ENCODE peak calls at places on chromosomes 13 and 19, in five cellular contexts. V, T, A, R and Z are unnamed samples.

GRCh38 chr19:14113762-14114414 is 3.7 kb downstream of the PRKACA start:
- DNase-seq in V (no peak), T (no peak), A (no peak), R (no peak), Z (no peak)

GRCh38 chr13:25291691-25292090 is 4.4 kb upstream of the MTMR6 start:
- DNase-seq in V (no peak), T (no peak), A (no peak), R (no peak), Z (no peak)

GRCh38 chr19:19134687-19135158 is 3.6 kb downstream of the TMEM161A start:
- DNase-seq in V (no peak), T (no peak), A (no peak), R (no peak), Z (no peak)

GRCh38 chr19:29858000-29858596 is 46.3 kb downstream of the CCNE1 start:
- DNase-seq in V (no peak), T (peak), A (no peak), R (no peak), Z (no peak)

GRCh38 chr19:39874404-39874803 is 28.2 kb upstream of the FBL start:
- DNase-seq in V (no peak), T (no peak), A (no peak), R (no peak), Z (no peak)

GRCh38 chr19:11538232-11539036 is at the start of gene CNN1:
- DNase-seq in V (no peak), T (no peak), A (no peak), R (peak), Z (no peak)

GRCh38 chr19:50311723-50312635 is 17.2 kb downstream of the KCNC3 start:
- DNase-seq in V (no peak), T (peak), A (no peak), R (peak), Z (no peak)

GRCh38 chr19:18282021-18282787 is 782 bp upstream of the JUND start:
- DNase-seq in V (peak), T (no peak), A (no peak), R (peak), Z (no peak)

GRCh38 chr19:1082165-1082927 is 12.8 kb downstream of the POLR2E start:
- DNase-seq in V (no peak), T (peak), A (peak), R (no peak), Z (peak)

GRCh38 chr13:59480398-59480797 is 683.3 kb downstream of the DIAPH3 start:
- DNase-seq in V (no peak), T (no peak), A (no peak), R (no peak), Z (no peak)

GRCh38 chr19:7533281-7533819 is 2.2 kb upstream of the PNPLA6 start:
- DNase-seq in V (no peak), T (peak), A (no peak), R (no peak), Z (no peak)

GRCh38 chr19:51441410-51442390 is 16.6 kb downstream of the SIGLEC8 start:
- DNase-seq in V (no peak), T (no peak), A (peak), R (no peak), Z (no peak)

GRCh38 chr13:96816261-96816660 is 178.0 kb downstream of the OXGR1 start:
- DNase-seq in V (no peak), T (no peak), A (no peak), R (no peak), Z (no peak)

GRCh38 chr19:19637186-19637522 is 6.3 kb downstream of the GMIP start:
- DNase-seq in V (no peak), T (no peak), A (no peak), R (no peak), Z (no peak)

GRCh38 chr13:42364613-42365000 is 92.7 kb downstream of the AKAP11 start:
- DNase-seq in V (no peak), T (no peak), A (no peak), R (no peak), Z (no peak)

GRCh38 chr13:27797228-27797624 is 4.9 kb downstream of the GSX1 start:
- DNase-seq in V (no peak), T (no peak), A (peak), R (no peak), Z (no peak)

GRCh38 chr13:109704771-109705628 is 81.4 kb downstream of the IRS2 start:
- DNase-seq in V (no peak), T (no peak), A (peak), R (no peak), Z (peak)

GRCh38 chr13:39935155-39935554 is 279.7 kb downstream of the COG6 start:
- DNase-seq in V (no peak), T (no peak), A (no peak), R (no peak), Z (no peak)

GRCh38 chr19:39409886-39410619 is 2.4 kb upstream of the PLEKHG2 start:
- DNase-seq in V (no peak), T (peak), A (no peak), R (peak), Z (no peak)

GRCh38 chr13:50575138-50575537 is 268.4 kb downstream of the DLEU7 start:
- DNase-seq in V (no peak), T (no peak), A (no peak), R (peak), Z (no peak)

GRCh38 chr19:16922949-16923348 is 34.1 kb downstream of the F2RL3 start:
- DNase-seq in V (no peak), T (no peak), A (no peak), R (no peak), Z (no peak)

GRCh38 chr13:40116008-40116407 is 460.5 kb downstream of the COG6 start:
- DNase-seq in V (no peak), T (no peak), A (peak), R (peak), Z (peak)

GRCh38 chr19:10086904-10087256 is 763 bp downstream of the SHFL start:
- DNase-seq in V (no peak), T (no peak), A (no peak), R (no peak), Z (no peak)

GRCh38 chr13:47896111-47896510 is 105.0 kb downstream of the SUCLA2 start:
- DNase-seq in V (no peak), T (no peak), A (no peak), R (no peak), Z (no peak)

GRCh38 chr19:1551068-1552040 is 16.8 kb downstream of the MEX3D start:
- DNase-seq in V (no peak), T (no peak), A (no peak), R (no peak), Z (no peak)

GRCh38 chr13:78787189-78787588 is 128.2 kb upstream of the OBI1 start:
- DNase-seq in V (no peak), T (no peak), A (no peak), R (no peak), Z (no peak)

GRCh38 chr19:34189917-34190425 is 17.7 kb downstream of the LSM14A start:
- DNase-seq in V (no peak), T (no peak), A (no peak), R (no peak), Z (no peak)

GRCh38 chr19:29644179-29644578 is 21.1 kb upstream of the PLEKHF1 start:
- DNase-seq in V (no peak), T (no peak), A (no peak), R (no peak), Z (no peak)

GRCh38 chr19:31220540-31220939 is 128.7 kb downstream of the TSHZ3 start:
- DNase-seq in V (no peak), T (no peak), A (peak), R (no peak), Z (no peak)

GRCh38 chr19:2469102-2469914 is 6.6 kb upstream of the GADD45B start:
- DNase-seq in V (no peak), T (no peak), A (peak), R (no peak), Z (no peak)

GRCh38 chr13:75418997-75419396 is 63.0 kb downstream of the TBC1D4 start:
- DNase-seq in V (no peak), T (no peak), A (no peak), R (no peak), Z (no peak)

GRCh38 chr19:38319421-38320258 is at the start of gene KCNK6:
- DNase-seq in V (no peak), T (no peak), A (peak), R (no peak), Z (no peak)

GRCh38 chr19:3443840-3444694 is 36.3 kb downstream of the SMIM24 start:
- DNase-seq in V (no peak), T (no peak), A (no peak), R (peak), Z (no peak)

GRCh38 chr19:4201798-4202197 is 19.3 kb downstream of the ANKRD24 start:
- DNase-seq in V (no peak), T (no peak), A (no peak), R (no peak), Z (no peak)

GRCh38 chr19:14337510-14337909 is 43.7 kb upstream of the ADGRE5 start:
- DNase-seq in V (no peak), T (no peak), A (no peak), R (no peak), Z (no peak)

GRCh38 chr19:53906211-53907192 is 2.6 kb upstream of the CACNG7 start:
- DNase-seq in V (no peak), T (no peak), A (no peak), R (no peak), Z (no peak)

GRCh38 chr19:46413262-46414031 is at the start of gene CCDC8:
- DNase-seq in V (peak), T (peak), A (peak), R (no peak), Z (peak)

GRCh38 chr19:51680474-51680873 is 12.7 kb upstream of the SPACA6 start:
- DNase-seq in V (no peak), T (no peak), A (no peak), R (no peak), Z (no peak)